ENCODE peak calls at places on chromosome 14, in seven cellular contexts. One of them, this sample, is unnamed. For H3K36me3, H3K4me1 and H3K9me3, the result is how much of the 10 kb centered on the place peaks cover.

GRCh38 chr14:37650356-37651037 is 55.1 kb downstream of the TTC6 start:
- DNase-seq in psoas muscle: no peak
- DNase-seq in left ventricle myocardium inferior: no peak
- DNase-seq in Peyer's patch: no peak
- DNase-seq in HCT116: no peak
- DNase-seq in CD8-positive, alpha-beta memory T cell: no peak
- DNase-seq in small intestine: no peak
- DNase-seq in this sample: no peak

GRCh38 chr14:68557648-68558047 is 235.2 kb downstream of the ZFP36L1 start:
- DNase-seq in HCT116: no peak
- DNase-seq in Peyer's patch: no peak
- DNase-seq in psoas muscle: no peak
- DNase-seq in small intestine: no peak
- DNase-seq in left ventricle myocardium inferior: no peak
- DNase-seq in CD8-positive, alpha-beta memory T cell: no peak
- DNase-seq in this sample: no peak

GRCh38 chr14:71372411-71372838 is 465.2 kb downstream of the PCNX1 start:
- DNase-seq in psoas muscle: no peak
- DNase-seq in CD8-positive, alpha-beta memory T cell: no peak
- DNase-seq in HCT116: no peak
- DNase-seq in Peyer's patch: no peak
- DNase-seq in left ventricle myocardium inferior: no peak
- DNase-seq in small intestine: no peak
- DNase-seq in this sample: no peak

GRCh38 chr14:103748539-103748867 is 32.9 kb downstream of the ZFYVE21 start:
- DNase-seq in small intestine: no peak
- DNase-seq in CD8-positive, alpha-beta memory T cell: peak
- DNase-seq in left ventricle myocardium inferior: no peak
- DNase-seq in psoas muscle: no peak
- DNase-seq in Peyer's patch: no peak
- DNase-seq in HCT116: no peak
- DNase-seq in this sample: no peak

GRCh38 chr14:103108749-103109207 is 14.3 kb downstream of the EXOC3L4 start:
- DNase-seq in CD8-positive, alpha-beta memory T cell: no peak
- DNase-seq in Peyer's patch: no peak
- DNase-seq in psoas muscle: peak
- DNase-seq in left ventricle myocardium inferior: no peak
- DNase-seq in small intestine: no peak
- DNase-seq in HCT116: no peak
- DNase-seq in this sample: no peak

GRCh38 chr14:83548061-83548839 is 1981.7 kb upstream of the FLRT2 start:
- DNase-seq in small intestine: no peak
- DNase-seq in Peyer's patch: no peak
- DNase-seq in HCT116: no peak
- DNase-seq in left ventricle myocardium inferior: no peak
- DNase-seq in psoas muscle: no peak
- DNase-seq in CD8-positive, alpha-beta memory T cell: no peak
- DNase-seq in this sample: no peak

GRCh38 chr14:99887407-99887806 is 94.2 kb downstream of the EML1 start:
- DNase-seq in psoas muscle: no peak
- DNase-seq in left ventricle myocardium inferior: no peak
- DNase-seq in HCT116: no peak
- DNase-seq in small intestine: no peak
- DNase-seq in Peyer's patch: no peak
- DNase-seq in CD8-positive, alpha-beta memory T cell: no peak
- DNase-seq in this sample: no peak

GRCh38 chr14:102908766-102909455 is 13.6 kb upstream of the AMN start:
- DNase-seq in psoas muscle: no peak
- DNase-seq in left ventricle myocardium inferior: no peak
- DNase-seq in CD8-positive, alpha-beta memory T cell: no peak
- DNase-seq in HCT116: no peak
- DNase-seq in Peyer's patch: no peak
- DNase-seq in small intestine: no peak
- DNase-seq in this sample: no peak

GRCh38 chr14:104579507-104579906 is at the start of gene C14orf180:
- DNase-seq in HCT116: no peak
- DNase-seq in small intestine: peak
- DNase-seq in CD8-positive, alpha-beta memory T cell: no peak
- DNase-seq in left ventricle myocardium inferior: peak
- DNase-seq in Peyer's patch: no peak
- DNase-seq in psoas muscle: peak
- DNase-seq in this sample: no peak

GRCh38 chr14:29310757-29311156 is 544.2 kb downstream of the FOXG1 start:
- DNase-seq in small intestine: no peak
- DNase-seq in CD8-positive, alpha-beta memory T cell: no peak
- DNase-seq in Peyer's patch: no peak
- DNase-seq in HCT116: no peak
- DNase-seq in psoas muscle: no peak
- DNase-seq in left ventricle myocardium inferior: no peak
- DNase-seq in this sample: no peak

GRCh38 chr14:94079891-94080605 is 954 bp downstream of the DDX24 start:
- DNase-seq in psoas muscle: no peak
- DNase-seq in left ventricle myocardium inferior: no peak
- DNase-seq in HCT116: no peak
- DNase-seq in Peyer's patch: no peak
- DNase-seq in CD8-positive, alpha-beta memory T cell: peak
- DNase-seq in small intestine: no peak
- DNase-seq in this sample: no peak

GRCh38 chr14:64860039-64860438 is 19.7 kb downstream of the SPTB start:
- DNase-seq in psoas muscle: no peak
- DNase-seq in small intestine: no peak
- DNase-seq in Peyer's patch: no peak
- DNase-seq in left ventricle myocardium inferior: no peak
- DNase-seq in CD8-positive, alpha-beta memory T cell: no peak
- DNase-seq in HCT116: no peak
- DNase-seq in this sample: no peak

GRCh38 chr14:67911506-67911905 is 91.9 kb downstream of the RAD51B start:
- DNase-seq in small intestine: no peak
- DNase-seq in psoas muscle: no peak
- DNase-seq in left ventricle myocardium inferior: no peak
- DNase-seq in Peyer's patch: no peak
- DNase-seq in CD8-positive, alpha-beta memory T cell: no peak
- DNase-seq in HCT116: no peak
- DNase-seq in this sample: no peak

DNA sequence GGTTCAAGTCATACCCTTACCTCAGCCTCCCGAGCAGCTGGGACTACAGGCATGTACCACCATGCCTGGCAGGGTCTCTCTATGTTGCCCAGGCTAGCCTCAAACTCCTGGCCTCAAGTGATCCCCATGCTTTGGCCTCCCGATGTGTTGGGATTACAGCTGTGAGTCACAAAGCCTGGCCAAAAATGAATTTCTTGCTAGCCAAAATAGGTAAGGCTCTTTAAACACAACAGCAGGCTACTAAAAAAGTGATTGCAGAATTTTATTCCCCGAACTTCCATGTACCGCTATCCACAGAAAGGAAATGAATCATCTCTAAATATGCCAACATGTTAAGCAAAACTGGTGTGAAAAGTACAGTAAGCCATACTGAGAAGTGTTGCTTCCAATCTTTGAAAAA is 50.6 kb downstream of the WDHD1 start:
- DNase-seq in left ventricle myocardium inferior: no peak
- DNase-seq in small intestine: no peak
- DNase-seq in HCT116: no peak
- DNase-seq in Peyer's patch: no peak
- DNase-seq in psoas muscle: no peak
- DNase-seq in CD8-positive, alpha-beta memory T cell: no peak
- DNase-seq in this sample: no peak
- H3K36me3 ChIP-seq in left ventricle myocardium inferior: under half
- H3K36me3 ChIP-seq in small intestine: under half
- H3K36me3 ChIP-seq in HCT116: under half
- H3K36me3 ChIP-seq in Peyer's patch: under half
- H3K36me3 ChIP-seq in psoas muscle: under half
- H3K36me3 ChIP-seq in CD8-positive, alpha-beta memory T cell: under half
- H3K36me3 ChIP-seq in this sample: under half

GRCh38 chr14:93048843-93049242 is 66.9 kb downstream of the ITPK1 start:
- DNase-seq in CD8-positive, alpha-beta memory T cell: no peak
- DNase-seq in HCT116: no peak
- DNase-seq in left ventricle myocardium inferior: no peak
- DNase-seq in Peyer's patch: no peak
- DNase-seq in small intestine: no peak
- DNase-seq in psoas muscle: no peak
- DNase-seq in this sample: no peak

GRCh38 chr14:93050761-93051160 is 65.0 kb downstream of the ITPK1 start:
- DNase-seq in Peyer's patch: peak
- DNase-seq in psoas muscle: no peak
- DNase-seq in CD8-positive, alpha-beta memory T cell: no peak
- DNase-seq in HCT116: no peak
- DNase-seq in small intestine: peak
- DNase-seq in left ventricle myocardium inferior: peak
- DNase-seq in this sample: no peak

GRCh38 chr14:93047661-93048060 is 68.1 kb downstream of the ITPK1 start:
- DNase-seq in Peyer's patch: no peak
- DNase-seq in left ventricle myocardium inferior: peak
- DNase-seq in small intestine: no peak
- DNase-seq in HCT116: no peak
- DNase-seq in psoas muscle: no peak
- DNase-seq in CD8-positive, alpha-beta memory T cell: no peak
- DNase-seq in this sample: no peak

GRCh38 chr14:93049867-93050331 is 65.8 kb downstream of the ITPK1 start:
- DNase-seq in left ventricle myocardium inferior: peak
- DNase-seq in HCT116: no peak
- DNase-seq in small intestine: no peak
- DNase-seq in psoas muscle: no peak
- DNase-seq in CD8-positive, alpha-beta memory T cell: no peak
- DNase-seq in Peyer's patch: no peak
- DNase-seq in this sample: no peak

DNA sequence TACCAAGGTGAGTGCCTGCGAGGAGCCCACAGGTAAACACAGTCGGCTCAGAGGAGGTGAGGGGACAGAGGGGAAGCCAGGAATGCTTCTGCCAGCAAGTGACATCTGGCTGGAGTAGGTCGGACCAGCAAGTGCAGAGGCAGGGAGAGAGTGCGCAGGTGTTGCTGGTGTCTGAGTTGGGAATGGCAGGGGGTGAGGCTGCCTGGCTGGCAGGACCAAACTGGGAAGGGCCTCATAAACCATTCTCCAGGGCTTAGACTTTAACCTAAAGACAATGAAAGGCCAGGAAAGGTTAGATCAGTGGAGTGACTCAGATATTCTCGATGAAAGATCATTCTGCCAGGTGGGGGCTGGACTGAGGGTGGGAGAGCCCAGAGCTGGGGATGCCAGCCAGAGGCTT is 66.4 kb downstream of the ITPK1 start:
- DNase-seq in Peyer's patch: peak
- DNase-seq in left ventricle myocardium inferior: no peak
- DNase-seq in psoas muscle: no peak
- DNase-seq in small intestine: peak
- DNase-seq in CD8-positive, alpha-beta memory T cell: no peak
- DNase-seq in HCT116: no peak
- DNase-seq in this sample: no peak
- H3K4me1 ChIP-seq in Peyer's patch: under half
- H3K4me1 ChIP-seq in left ventricle myocardium inferior: half or more
- H3K4me1 ChIP-seq in psoas muscle: under half
- H3K4me1 ChIP-seq in small intestine: under half
- H3K4me1 ChIP-seq in CD8-positive, alpha-beta memory T cell: under half
- H3K4me1 ChIP-seq in HCT116: under half
- H3K4me1 ChIP-seq in this sample: under half

GRCh38 chr14:58792421-58792820 is 154.7 kb downstream of the DACT1 start:
- DNase-seq in Peyer's patch: no peak
- DNase-seq in CD8-positive, alpha-beta memory T cell: no peak
- DNase-seq in psoas muscle: no peak
- DNase-seq in small intestine: no peak
- DNase-seq in left ventricle myocardium inferior: no peak
- DNase-seq in HCT116: no peak
- DNase-seq in this sample: no peak
- H3K9me3 ChIP-seq in Peyer's patch: under half
- H3K9me3 ChIP-seq in CD8-positive, alpha-beta memory T cell: under half
- H3K9me3 ChIP-seq in psoas muscle: under half
- H3K9me3 ChIP-seq in small intestine: under half
- H3K9me3 ChIP-seq in left ventricle myocardium inferior: under half
- H3K9me3 ChIP-seq in HCT116: under half
- H3K9me3 ChIP-seq in this sample: under half

DNA sequence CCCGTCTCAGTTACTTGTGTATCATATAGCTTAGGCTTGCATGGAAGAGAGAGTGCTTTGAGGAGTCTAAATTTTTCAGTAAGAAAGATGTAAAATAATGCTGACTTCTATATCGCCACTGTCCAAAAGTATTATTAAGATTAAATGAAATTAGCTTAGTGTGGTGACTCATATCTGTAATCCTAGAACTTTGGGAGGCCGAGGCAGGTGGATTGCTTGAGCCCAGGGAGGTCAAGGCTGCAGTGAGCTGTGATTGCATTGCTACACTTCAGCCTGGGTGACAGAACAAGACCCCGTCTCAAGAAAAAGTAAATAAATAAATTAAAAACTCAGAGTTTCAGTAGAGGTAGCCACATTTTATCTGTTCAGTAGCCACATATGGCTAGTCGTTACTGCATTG is 23.3 kb downstream of the PAPOLA start:
- DNase-seq in left ventricle myocardium inferior: no peak
- DNase-seq in small intestine: no peak
- DNase-seq in Peyer's patch: no peak
- DNase-seq in psoas muscle: no peak
- DNase-seq in CD8-positive, alpha-beta memory T cell: no peak
- DNase-seq in HCT116: no peak
- DNase-seq in this sample: no peak
- H3K36me3 ChIP-seq in left ventricle myocardium inferior: half or more
- H3K36me3 ChIP-seq in small intestine: under half
- H3K36me3 ChIP-seq in Peyer's patch: half or more
- H3K36me3 ChIP-seq in psoas muscle: under half
- H3K36me3 ChIP-seq in CD8-positive, alpha-beta memory T cell: under half
- H3K36me3 ChIP-seq in HCT116: under half
- H3K36me3 ChIP-seq in this sample: under half

GRCh38 chr14:22570132-22570949 is 18.7 kb downstream of the DAD1 start:
- DNase-seq in HCT116: peak
- DNase-seq in Peyer's patch: peak
- DNase-seq in small intestine: peak
- DNase-seq in left ventricle myocardium inferior: no peak
- DNase-seq in psoas muscle: no peak
- DNase-seq in CD8-positive, alpha-beta memory T cell: peak
- DNase-seq in this sample: peak

GRCh38 chr14:22567437-22567836 is 21.6 kb downstream of the DAD1 start:
- DNase-seq in small intestine: no peak
- DNase-seq in CD8-positive, alpha-beta memory T cell: no peak
- DNase-seq in HCT116: no peak
- DNase-seq in Peyer's patch: no peak
- DNase-seq in left ventricle myocardium inferior: no peak
- DNase-seq in psoas muscle: no peak
- DNase-seq in this sample: no peak

GRCh38 chr14:22569749-22570131 is 19.3 kb downstream of the DAD1 start:
- DNase-seq in small intestine: no peak
- DNase-seq in left ventricle myocardium inferior: no peak
- DNase-seq in Peyer's patch: no peak
- DNase-seq in CD8-positive, alpha-beta memory T cell: no peak
- DNase-seq in HCT116: no peak
- DNase-seq in psoas muscle: no peak
- DNase-seq in this sample: no peak

GRCh38 chr14:22566845-22567244 is 22.2 kb downstream of the DAD1 start:
- DNase-seq in small intestine: no peak
- DNase-seq in psoas muscle: no peak
- DNase-seq in left ventricle myocardium inferior: no peak
- DNase-seq in Peyer's patch: no peak
- DNase-seq in HCT116: no peak
- DNase-seq in CD8-positive, alpha-beta memory T cell: no peak
- DNase-seq in this sample: no peak

GRCh38 chr14:22569106-22569748 is 19.8 kb downstream of the DAD1 start:
- DNase-seq in small intestine: no peak
- DNase-seq in Peyer's patch: no peak
- DNase-seq in HCT116: no peak
- DNase-seq in CD8-positive, alpha-beta memory T cell: no peak
- DNase-seq in left ventricle myocardium inferior: no peak
- DNase-seq in psoas muscle: no peak
- DNase-seq in this sample: no peak
- H3K4me1 ChIP-seq in small intestine: under half
- H3K4me1 ChIP-seq in Peyer's patch: under half
- H3K4me1 ChIP-seq in HCT116: under half
- H3K4me1 ChIP-seq in CD8-positive, alpha-beta memory T cell: half or more
- H3K4me1 ChIP-seq in left ventricle myocardium inferior: under half
- H3K4me1 ChIP-seq in psoas muscle: under half
- H3K4me1 ChIP-seq in this sample: under half

GRCh38 chr14:89265229-89265628 is 151.8 kb downstream of the FOXN3 start:
- DNase-seq in small intestine: no peak
- DNase-seq in HCT116: no peak
- DNase-seq in left ventricle myocardium inferior: no peak
- DNase-seq in Peyer's patch: no peak
- DNase-seq in psoas muscle: no peak
- DNase-seq in CD8-positive, alpha-beta memory T cell: no peak
- DNase-seq in this sample: no peak
- H3K9me3 ChIP-seq in small intestine: under half
- H3K9me3 ChIP-seq in HCT116: under half
- H3K9me3 ChIP-seq in left ventricle myocardium inferior: under half
- H3K9me3 ChIP-seq in Peyer's patch: under half
- H3K9me3 ChIP-seq in psoas muscle: under half
- H3K9me3 ChIP-seq in CD8-positive, alpha-beta memory T cell: under half
- H3K9me3 ChIP-seq in this sample: under half